ENCODE peak calls at places on chromosomes 16 and 17, in ten cellular contexts. One of them, this sample, is unnamed. For H3K4me1, the result is how much of the 10 kb centered on the place peaks cover.

GRCh38 chr17:73043686-73044581 is 48.6 kb downstream of the SLC39A11 start:
- DNase-seq in right cardiac atrium: no peak
- DNase-seq in CD8-positive, alpha-beta memory T cell: no peak
- DNase-seq in naive thymus-derived CD4-positive, alpha-beta T cell: no peak
- DNase-seq in CD8-positive, alpha-beta T cell: no peak
- DNase-seq in fibroblast of lung: peak
- DNase-seq in ovary: no peak
- DNase-seq in lower lobe of right lung: no peak
- DNase-seq in cardiac muscle cell: no peak
- DNase-seq in GM23338: no peak
- DNase-seq in this sample: no peak

GRCh38 chr16:73361061-73361460 is 313.1 kb upstream of the ZFHX3 start:
- DNase-seq in lower lobe of right lung: no peak
- DNase-seq in GM23338: no peak
- DNase-seq in ovary: no peak
- DNase-seq in CD8-positive, alpha-beta T cell: no peak
- DNase-seq in right cardiac atrium: no peak
- DNase-seq in cardiac muscle cell: no peak
- DNase-seq in fibroblast of lung: no peak
- DNase-seq in CD8-positive, alpha-beta memory T cell: no peak
- DNase-seq in naive thymus-derived CD4-positive, alpha-beta T cell: no peak
- DNase-seq in this sample: no peak

GRCh38 chr16:3474136-3474779 is 21.0 kb downstream of the C16orf90 start:
- DNase-seq in CD8-positive, alpha-beta memory T cell: no peak
- DNase-seq in right cardiac atrium: no peak
- DNase-seq in fibroblast of lung: no peak
- DNase-seq in naive thymus-derived CD4-positive, alpha-beta T cell: no peak
- DNase-seq in cardiac muscle cell: no peak
- DNase-seq in ovary: no peak
- DNase-seq in lower lobe of right lung: no peak
- DNase-seq in GM23338: no peak
- DNase-seq in CD8-positive, alpha-beta T cell: no peak
- DNase-seq in this sample: no peak

GRCh38 chr17:64707077-64707591 is 45.0 kb upstream of the SMURF2 start:
- DNase-seq in naive thymus-derived CD4-positive, alpha-beta T cell: no peak
- DNase-seq in fibroblast of lung: peak
- DNase-seq in CD8-positive, alpha-beta memory T cell: no peak
- DNase-seq in GM23338: peak
- DNase-seq in right cardiac atrium: peak
- DNase-seq in cardiac muscle cell: peak
- DNase-seq in CD8-positive, alpha-beta T cell: no peak
- DNase-seq in ovary: peak
- DNase-seq in lower lobe of right lung: peak
- DNase-seq in this sample: peak

GRCh38 chr17:9432121-9432866 is 143.3 kb downstream of the STX8 start:
- DNase-seq in right cardiac atrium: no peak
- DNase-seq in fibroblast of lung: no peak
- DNase-seq in CD8-positive, alpha-beta memory T cell: no peak
- DNase-seq in lower lobe of right lung: no peak
- DNase-seq in GM23338: no peak
- DNase-seq in ovary: no peak
- DNase-seq in naive thymus-derived CD4-positive, alpha-beta T cell: no peak
- DNase-seq in CD8-positive, alpha-beta T cell: no peak
- DNase-seq in cardiac muscle cell: no peak
- DNase-seq in this sample: no peak

GRCh38 chr17:79921411-79922160 is 82.3 kb upstream of the CBX4 start:
- DNase-seq in CD8-positive, alpha-beta memory T cell: no peak
- DNase-seq in GM23338: no peak
- DNase-seq in lower lobe of right lung: no peak
- DNase-seq in ovary: no peak
- DNase-seq in fibroblast of lung: no peak
- DNase-seq in naive thymus-derived CD4-positive, alpha-beta T cell: no peak
- DNase-seq in CD8-positive, alpha-beta T cell: no peak
- DNase-seq in cardiac muscle cell: no peak
- DNase-seq in right cardiac atrium: peak
- DNase-seq in this sample: no peak

GRCh38 chr16:63982156-63982555 is 1139.7 kb downstream of the CDH11 start:
- DNase-seq in CD8-positive, alpha-beta memory T cell: no peak
- DNase-seq in lower lobe of right lung: no peak
- DNase-seq in fibroblast of lung: no peak
- DNase-seq in ovary: no peak
- DNase-seq in cardiac muscle cell: no peak
- DNase-seq in right cardiac atrium: no peak
- DNase-seq in GM23338: peak
- DNase-seq in naive thymus-derived CD4-positive, alpha-beta T cell: no peak
- DNase-seq in CD8-positive, alpha-beta T cell: no peak
- DNase-seq in this sample: no peak

GRCh38 chr17:45986056-45986455 is 13.0 kb upstream of the STH start:
- DNase-seq in CD8-positive, alpha-beta T cell: no peak
- DNase-seq in right cardiac atrium: no peak
- DNase-seq in GM23338: no peak
- DNase-seq in naive thymus-derived CD4-positive, alpha-beta T cell: no peak
- DNase-seq in lower lobe of right lung: no peak
- DNase-seq in ovary: no peak
- DNase-seq in CD8-positive, alpha-beta memory T cell: no peak
- DNase-seq in fibroblast of lung: no peak
- DNase-seq in cardiac muscle cell: no peak
- DNase-seq in this sample: no peak

GRCh38 chr16:16136588-16136987 is 86.7 kb downstream of the ABCC6 start:
- DNase-seq in right cardiac atrium: no peak
- DNase-seq in lower lobe of right lung: no peak
- DNase-seq in ovary: no peak
- DNase-seq in CD8-positive, alpha-beta T cell: no peak
- DNase-seq in GM23338: no peak
- DNase-seq in fibroblast of lung: no peak
- DNase-seq in cardiac muscle cell: no peak
- DNase-seq in naive thymus-derived CD4-positive, alpha-beta T cell: no peak
- DNase-seq in CD8-positive, alpha-beta memory T cell: no peak
- DNase-seq in this sample: no peak

GRCh38 chr17:1413281-1413791 is 13.3 kb upstream of the YWHAE start:
- DNase-seq in fibroblast of lung: peak
- DNase-seq in ovary: peak
- DNase-seq in CD8-positive, alpha-beta memory T cell: no peak
- DNase-seq in naive thymus-derived CD4-positive, alpha-beta T cell: no peak
- DNase-seq in GM23338: no peak
- DNase-seq in cardiac muscle cell: no peak
- DNase-seq in right cardiac atrium: peak
- DNase-seq in CD8-positive, alpha-beta T cell: no peak
- DNase-seq in lower lobe of right lung: peak
- DNase-seq in this sample: peak

GRCh38 chr16:30744146-30744545 is 4.1 kb upstream of the PHKG2 start:
- DNase-seq in CD8-positive, alpha-beta T cell: no peak
- DNase-seq in CD8-positive, alpha-beta memory T cell: no peak
- DNase-seq in naive thymus-derived CD4-positive, alpha-beta T cell: no peak
- DNase-seq in GM23338: no peak
- DNase-seq in fibroblast of lung: no peak
- DNase-seq in lower lobe of right lung: no peak
- DNase-seq in right cardiac atrium: no peak
- DNase-seq in ovary: no peak
- DNase-seq in cardiac muscle cell: no peak
- DNase-seq in this sample: no peak
- H3K4me1 ChIP-seq in CD8-positive, alpha-beta T cell: under half
- H3K4me1 ChIP-seq in CD8-positive, alpha-beta memory T cell: under half
- H3K4me1 ChIP-seq in naive thymus-derived CD4-positive, alpha-beta T cell: under half
- H3K4me1 ChIP-seq in GM23338: under half
- H3K4me1 ChIP-seq in fibroblast of lung: under half
- H3K4me1 ChIP-seq in lower lobe of right lung: under half
- H3K4me1 ChIP-seq in right cardiac atrium: under half
- H3K4me1 ChIP-seq in ovary: under half
- H3K4me1 ChIP-seq in cardiac muscle cell: under half
- H3K4me1 ChIP-seq in this sample: under half

DNA sequence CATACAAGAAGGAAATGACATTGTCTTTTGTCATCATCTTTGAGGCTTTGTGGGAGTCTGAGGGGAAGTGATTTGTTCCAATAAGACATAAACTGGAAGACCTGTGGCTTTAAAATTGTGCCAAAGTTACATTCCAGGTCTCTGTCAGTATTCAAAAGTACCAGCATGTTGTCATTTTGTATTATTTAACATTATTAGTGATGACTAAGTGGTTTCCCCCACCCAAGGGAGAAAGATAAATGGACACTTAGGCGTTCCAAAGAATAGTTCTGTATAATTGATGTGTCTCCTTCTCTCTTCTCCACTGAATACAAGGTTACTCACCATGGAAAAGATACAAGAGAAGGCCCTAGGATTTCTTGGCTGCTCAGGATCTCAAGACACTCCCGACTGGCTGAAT is 3.8 kb downstream of the CFAP97D1 start:
- DNase-seq in right cardiac atrium: no peak
- DNase-seq in CD8-positive, alpha-beta T cell: no peak
- DNase-seq in naive thymus-derived CD4-positive, alpha-beta T cell: no peak
- DNase-seq in GM23338: no peak
- DNase-seq in cardiac muscle cell: no peak
- DNase-seq in ovary: no peak
- DNase-seq in lower lobe of right lung: no peak
- DNase-seq in CD8-positive, alpha-beta memory T cell: no peak
- DNase-seq in fibroblast of lung: peak
- DNase-seq in this sample: no peak
- H3K4me1 ChIP-seq in right cardiac atrium: under half
- H3K4me1 ChIP-seq in CD8-positive, alpha-beta T cell: under half
- H3K4me1 ChIP-seq in naive thymus-derived CD4-positive, alpha-beta T cell: under half
- H3K4me1 ChIP-seq in GM23338: under half
- H3K4me1 ChIP-seq in cardiac muscle cell: under half
- H3K4me1 ChIP-seq in ovary: under half
- H3K4me1 ChIP-seq in lower lobe of right lung: under half
- H3K4me1 ChIP-seq in CD8-positive, alpha-beta memory T cell: under half
- H3K4me1 ChIP-seq in fibroblast of lung: under half
- H3K4me1 ChIP-seq in this sample: under half

GRCh38 chr17:74429604-74430384 is 2.1 kb upstream of the GPRC5C start:
- DNase-seq in CD8-positive, alpha-beta memory T cell: no peak
- DNase-seq in naive thymus-derived CD4-positive, alpha-beta T cell: no peak
- DNase-seq in CD8-positive, alpha-beta T cell: no peak
- DNase-seq in fibroblast of lung: no peak
- DNase-seq in cardiac muscle cell: peak
- DNase-seq in right cardiac atrium: peak
- DNase-seq in ovary: peak
- DNase-seq in GM23338: peak
- DNase-seq in lower lobe of right lung: peak
- DNase-seq in this sample: no peak
- H3K4me1 ChIP-seq in CD8-positive, alpha-beta memory T cell: under half
- H3K4me1 ChIP-seq in naive thymus-derived CD4-positive, alpha-beta T cell: under half
- H3K4me1 ChIP-seq in CD8-positive, alpha-beta T cell: under half
- H3K4me1 ChIP-seq in fibroblast of lung: under half
- H3K4me1 ChIP-seq in cardiac muscle cell: under half
- H3K4me1 ChIP-seq in right cardiac atrium: under half
- H3K4me1 ChIP-seq in ovary: under half
- H3K4me1 ChIP-seq in GM23338: under half
- H3K4me1 ChIP-seq in lower lobe of right lung: under half
- H3K4me1 ChIP-seq in this sample: under half

GRCh38 chr16:57196753-57197152 is 10.6 kb downstream of the RSPRY1 start:
- DNase-seq in naive thymus-derived CD4-positive, alpha-beta T cell: no peak
- DNase-seq in ovary: no peak
- DNase-seq in cardiac muscle cell: no peak
- DNase-seq in CD8-positive, alpha-beta T cell: no peak
- DNase-seq in GM23338: no peak
- DNase-seq in right cardiac atrium: no peak
- DNase-seq in CD8-positive, alpha-beta memory T cell: no peak
- DNase-seq in lower lobe of right lung: no peak
- DNase-seq in fibroblast of lung: no peak
- DNase-seq in this sample: no peak
- H3K4me1 ChIP-seq in naive thymus-derived CD4-positive, alpha-beta T cell: under half
- H3K4me1 ChIP-seq in ovary: under half
- H3K4me1 ChIP-seq in cardiac muscle cell: under half
- H3K4me1 ChIP-seq in CD8-positive, alpha-beta T cell: under half
- H3K4me1 ChIP-seq in GM23338: under half
- H3K4me1 ChIP-seq in right cardiac atrium: under half
- H3K4me1 ChIP-seq in CD8-positive, alpha-beta memory T cell: under half
- H3K4me1 ChIP-seq in lower lobe of right lung: under half
- H3K4me1 ChIP-seq in fibroblast of lung: under half
- H3K4me1 ChIP-seq in this sample: under half

GRCh38 chr16:88412766-88413165 is 30.0 kb downstream of the ZNF469 start:
- DNase-seq in cardiac muscle cell: no peak
- DNase-seq in fibroblast of lung: no peak
- DNase-seq in naive thymus-derived CD4-positive, alpha-beta T cell: no peak
- DNase-seq in CD8-positive, alpha-beta T cell: no peak
- DNase-seq in lower lobe of right lung: no peak
- DNase-seq in ovary: no peak
- DNase-seq in right cardiac atrium: no peak
- DNase-seq in GM23338: no peak
- DNase-seq in CD8-positive, alpha-beta memory T cell: no peak
- DNase-seq in this sample: no peak
- H3K4me1 ChIP-seq in cardiac muscle cell: under half
- H3K4me1 ChIP-seq in fibroblast of lung: under half
- H3K4me1 ChIP-seq in naive thymus-derived CD4-positive, alpha-beta T cell: under half
- H3K4me1 ChIP-seq in CD8-positive, alpha-beta T cell: under half
- H3K4me1 ChIP-seq in lower lobe of right lung: under half
- H3K4me1 ChIP-seq in ovary: under half
- H3K4me1 ChIP-seq in right cardiac atrium: under half
- H3K4me1 ChIP-seq in GM23338: under half
- H3K4me1 ChIP-seq in CD8-positive, alpha-beta memory T cell: under half
- H3K4me1 ChIP-seq in this sample: under half